ENCODE peak calls at places on chromosomes 13 and 19, in ten cellular contexts. F is breast epithelium; C is mammary epithelial cell; X is upper lobe of right lung; W is colonic mucosa; N is astrocyte; U is CD4-positive, alpha-beta memory T cell; J is fibroblast of lung; V is stomach; L is lung. H is an unnamed sample.

GRCh38 chr13:35475960-35476943 is at the start of gene MAB21L1:
- DNase-seq in F (peak; percentile 49), C (peak; percentile 2), X (no peak), W (peak; percentile 25), N (peak; percentile 48), U (no peak), J (peak; percentile 52), V (peak; percentile 38), L (no peak), H (no peak)

GRCh38 chr13:49651775-49652690 is 23.7 kb downstream of the ARL11 start:
- DNase-seq in F (no peak), C (no peak), X (no peak), W (no peak), N (no peak), U (no peak), J (no peak), V (no peak), L (no peak), H (no peak)

GRCh38 chr13:23500858-23501257 is 67.4 kb upstream of the SACS start:
- DNase-seq in F (no peak), C (peak; percentile 16), X (no peak), W (no peak), N (peak; percentile 96), U (no peak), J (peak; percentile 89), V (no peak), L (no peak), H (no peak)

GRCh38 chr19:35715981-35716734 is 1.6 kb upstream of the KMT2B start:
- DNase-seq in F (no peak), C (no peak), X (peak; percentile 88), W (peak; percentile 73), N (peak; percentile 30), U (peak; percentile 56), J (no peak), V (peak; percentile 66), L (peak; percentile 59), H (peak; percentile 56)

GRCh38 chr13:113599396-113599795 is 14.8 kb downstream of the TFDP1 start:
- DNase-seq in F (no peak), C (no peak), X (peak; percentile 37), W (no peak), N (no peak), U (no peak), J (no peak), V (no peak), L (no peak), H (no peak)

GRCh38 chr19:30163663-30164062 is 208.5 kb upstream of the ZNF536 start:
- DNase-seq in F (no peak), C (no peak), X (no peak), W (no peak), N (no peak), U (no peak), J (no peak), V (no peak), L (no peak), H (no peak)

GRCh38 chr13:94345374-94346195 is 133.9 kb downstream of the DCT start:
- DNase-seq in F (no peak), C (peak; percentile 77), X (no peak), W (no peak), N (peak; percentile 28), U (no peak), J (peak; percentile 79), V (no peak), L (no peak), H (no peak)

GRCh38 chr19:16266586-16266942 is 58.1 kb upstream of the KLF2 start:
- DNase-seq in F (no peak), C (no peak), X (no peak), W (no peak), N (no peak), U (peak; percentile 81), J (no peak), V (no peak), L (no peak), H (no peak)

GRCh38 chr13:22428188-22428828 is 752.5 kb upstream of the SGCG start:
- DNase-seq in F (peak; percentile 21), C (no peak), X (no peak), W (no peak), N (no peak), U (no peak), J (peak; percentile 74), V (no peak), L (no peak), H (no peak)

GRCh38 chr13:30619731-30620130 is 2.0 kb downstream of the USPL1 start:
- DNase-seq in F (no peak), C (no peak), X (no peak), W (no peak), N (no peak), U (no peak), J (peak; percentile 42), V (no peak), L (no peak), H (no peak)

GRCh38 chr13:20174656-20175405 is 14.0 kb upstream of the GJA3 start:
- DNase-seq in F (peak; percentile 57), C (peak; percentile 98), X (peak; percentile 90), W (peak; percentile 70), N (peak; percentile 91), U (peak; percentile 61), J (peak; percentile 99), V (peak; percentile 89), L (peak; percentile 87), H (peak; percentile 74)

GRCh38 chr19:48925240-48925843 is 8.2 kb upstream of the DHDH start:
- DNase-seq in F (no peak), C (peak; percentile 96), X (peak; percentile 65), W (no peak), N (peak; percentile 88), U (no peak), J (peak; percentile 23), V (no peak), L (peak; percentile 30), H (no peak)

GRCh38 chr13:74214321-74214720 is 80.1 kb upstream of the KLF12 start:
- DNase-seq in F (no peak), C (no peak), X (no peak), W (no peak), N (no peak), U (no peak), J (no peak), V (no peak), L (no peak), H (no peak)

DNA sequence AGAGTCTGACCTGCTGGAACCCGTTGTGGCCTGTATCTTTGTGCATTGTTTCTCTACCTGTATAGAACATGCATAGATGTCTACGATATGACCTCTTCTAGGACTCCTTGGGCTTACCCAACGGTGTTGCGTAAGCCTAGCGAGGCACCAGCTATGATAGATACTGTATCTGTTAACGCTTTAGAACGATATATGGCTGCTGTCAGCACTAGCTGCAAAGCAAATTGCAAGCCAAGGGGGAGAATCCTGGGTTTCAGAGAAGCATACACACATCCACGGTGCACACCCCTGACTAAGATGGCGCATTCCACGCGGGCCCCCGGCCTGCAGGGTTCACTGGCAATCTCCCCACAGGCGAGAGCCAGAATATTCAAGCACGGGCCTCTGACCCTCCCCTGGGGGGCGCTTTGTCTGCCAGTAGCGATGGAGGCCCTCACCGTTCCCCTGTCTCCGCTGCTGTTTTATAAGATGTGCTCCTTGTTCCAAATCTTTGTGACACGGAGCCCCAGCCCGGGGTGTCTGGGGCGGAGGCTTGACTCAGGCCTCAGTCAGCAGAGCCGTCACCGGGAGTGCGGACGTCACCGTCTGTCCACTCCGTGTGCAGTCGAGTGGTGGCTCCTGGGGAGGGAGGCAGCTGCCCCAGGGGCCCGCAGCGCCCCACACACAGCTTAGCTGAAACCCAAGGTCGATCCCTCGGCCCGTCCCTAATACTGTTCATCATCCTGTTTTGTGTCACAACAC is 12.9 kb upstream of the RPS15 start:
- DNase-seq in F (no peak), C (no peak), X (no peak), W (no peak), N (no peak), U (no peak), J (no peak), V (no peak), L (no peak), H (no peak)
- H3K4me1 ChIP-seq in F (no peaks in the 10 kb centered on the region), C (peaks cover 19% of the 10 kb centered on the region), X (no peaks in the 10 kb centered on the region), W (no peaks in the 10 kb centered on the region), N (peaks cover 10% of the 10 kb centered on the region), U (no peaks in the 10 kb centered on the region), J (no peaks in the 10 kb centered on the region), V (peaks cover 26% of the 10 kb centered on the region), L (no peaks in the 10 kb centered on the region), H (no peaks in the 10 kb centered on the region)

GRCh38 chr13:76683168-76683567 is 203.0 kb downstream of the KCTD12 start:
- DNase-seq in F (no peak), C (no peak), X (no peak), W (no peak), N (no peak), U (no peak), J (no peak), V (no peak), L (no peak), H (no peak)
- H3K4me3 ChIP-seq in F (no peak overlapping the region), C (no peak overlapping the region), X (no peak overlapping the region), W (no peak overlapping the region), N (no peak overlapping the region), U (no peak overlapping the region), J (no peak overlapping the region), V (no peak overlapping the region), L (no peak overlapping the region), H (no peak overlapping the region)

DNA sequence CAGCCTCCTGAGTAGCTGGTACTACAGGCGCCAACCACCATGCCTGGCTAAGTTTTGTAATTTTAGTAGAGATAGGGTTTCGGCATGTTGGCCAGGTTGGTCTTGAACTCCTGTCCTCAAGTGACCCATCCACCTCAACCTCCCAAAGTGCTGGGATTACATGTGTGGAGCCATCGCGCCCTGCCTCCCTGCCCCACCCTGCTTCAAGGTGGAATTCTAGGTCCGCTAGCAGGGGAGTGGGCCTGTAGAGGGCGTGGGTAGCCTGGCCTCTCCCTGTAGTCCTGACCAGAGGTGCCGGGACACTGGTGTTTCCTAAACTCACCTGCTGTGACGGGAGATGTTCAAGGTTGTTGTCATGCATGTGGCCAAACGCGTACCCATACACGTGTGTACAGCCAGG is 398 bp downstream of the SLC25A41 start:
- DNase-seq in F (no peak), C (no peak), X (no peak), W (no peak), N (no peak), U (no peak), J (no peak), V (no peak), L (no peak), H (no peak)
- H3K4me1 ChIP-seq in F (no peaks in the 10 kb centered on the region), C (no peaks in the 10 kb centered on the region), X (no peaks in the 10 kb centered on the region), W (no peaks in the 10 kb centered on the region), N (no peaks in the 10 kb centered on the region), U (peaks cover 4% of the 10 kb centered on the region), J (no peaks in the 10 kb centered on the region), V (no peaks in the 10 kb centered on the region), L (no peaks in the 10 kb centered on the region), H (no peaks in the 10 kb centered on the region)

GRCh38 chr19:1580957-1581356 is 11.7 kb downstream of the MBD3 start:
- DNase-seq in F (no peak), C (no peak), X (no peak), W (no peak), N (no peak), U (no peak), J (no peak), V (no peak), L (no peak), H (no peak)
- H3K4me3 ChIP-seq in F (no peak overlapping the region), C (no peak overlapping the region), X (no peak overlapping the region), W (no peak overlapping the region), N (no peak overlapping the region), U (no peak overlapping the region), J (no peak overlapping the region), V (no peak overlapping the region), L (no peak overlapping the region), H (no peak overlapping the region)

GRCh38 chr13:63337921-63338320 is 1922.3 kb upstream of the PCDH20 start:
- DNase-seq in F (no peak), C (no peak), X (no peak), W (no peak), N (no peak), U (no peak), J (no peak), V (no peak), L (no peak), H (no peak)
- H3K4me1 ChIP-seq in F (no peaks in the 10 kb centered on the region), C (no peaks in the 10 kb centered on the region), X (no peaks in the 10 kb centered on the region), W (no peaks in the 10 kb centered on the region), N (no peaks in the 10 kb centered on the region), U (no peaks in the 10 kb centered on the region), J (no peaks in the 10 kb centered on the region), V (no peaks in the 10 kb centered on the region), L (no peaks in the 10 kb centered on the region), H (no peaks in the 10 kb centered on the region)